ENCODE peak calls at places on chromosomes 11 and 22, in five cellular contexts. Z is activated CD4-positive, CD25-positive, alpha-beta regulatory T cell; H is heart right ventricle; W is activated CD4-positive, alpha-beta T cell treated with anti-CD3 and anti-CD28 coated beads, Interleukin-2, amount 50 U/mL, for 1 hour; B is NCI-H1417. V is an unnamed sample.

GRCh38 chr11:125902315-125902926 is 585 bp downstream of the PUS3 start:
- DNase-seq in H (no peak), Z (no peak), B (no peak), W (no peak), V (no peak)

GRCh38 chr11:66580803-66581202 is 12.1 kb downstream of the CCDC87 start:
- DNase-seq in Z (no peak), B (no peak), W (no peak), H (no peak), V (no peak)

GRCh38 chr11:116960916-116961315 is 123.5 kb upstream of the APOA1 start:
- DNase-seq in B (peak), H (no peak), Z (no peak), W (no peak), V (no peak)

GRCh38 chr11:108733479-108734116 is 68.7 kb downstream of the DDX10 start:
- DNase-seq in W (no peak), H (no peak), Z (no peak), B (no peak), V (peak)

GRCh38 chr11:125724125-125724524 is 22.0 kb upstream of the PATE1 start:
- DNase-seq in Z (no peak), B (peak), W (no peak), H (no peak), V (no peak)

GRCh38 chr22:26508148-26508547 is 4.1 kb downstream of the TFIP11 start:
- DNase-seq in B (no peak), W (no peak), Z (no peak), H (no peak), V (no peak)

GRCh38 chr11:58043379-58043778 is 12.6 kb downstream of the OR6Q1 start:
- DNase-seq in Z (no peak), H (no peak), W (no peak), B (no peak), V (no peak)

GRCh38 chr22:45763236-45763624 is 91.6 kb downstream of the ATXN10 start:
- DNase-seq in B (no peak), H (no peak), W (no peak), Z (no peak), V (no peak)

GRCh38 chr11:4060182-4060923 is 34.2 kb upstream of the RRM1 start:
- DNase-seq in Z (no peak), B (no peak), H (no peak), W (no peak), V (no peak)

GRCh38 chr11:84022221-84022620 is 736.1 kb upstream of the CCDC90B start:
- DNase-seq in H (no peak), Z (no peak), B (peak), W (no peak), V (no peak)

GRCh38 chr11:69000831-69001245 is 12.2 kb downstream of the MRGPRF start:
- DNase-seq in H (no peak), Z (no peak), B (no peak), W (no peak), V (no peak)

GRCh38 chr22:41848468-41848867 is 15.6 kb downstream of the SREBF2 start:
- DNase-seq in W (no peak), H (no peak), Z (no peak), B (no peak), V (no peak)

GRCh38 chr11:47688101-47688500 is 27.1 kb downstream of the AGBL2 start:
- DNase-seq in Z (no peak), H (no peak), W (no peak), B (no peak), V (no peak)

GRCh38 chr11:113951487-113951886 is 23.4 kb upstream of the HTR3A start:
- DNase-seq in B (no peak), W (no peak), H (no peak), Z (no peak), V (no peak)

GRCh38 chr11:116703421-116703820 is 69.4 kb downstream of the BUD13 start:
- DNase-seq in H (no peak), B (peak), W (no peak), Z (no peak), V (no peak)

GRCh38 chr22:28774378-28774777 is 1.9 kb downstream of the CCDC117 start:
- DNase-seq in H (no peak), W (no peak), B (no peak), Z (no peak), V (no peak)

GRCh38 chr22:44807915-44808690 is 55.7 kb downstream of the ARHGAP8 start:
- DNase-seq in Z (no peak), W (no peak), H (no peak), B (no peak), V (no peak)

GRCh38 chr11:29623144-29623722 is 393.6 kb downstream of the KCNA4 start:
- DNase-seq in W (no peak), H (no peak), B (no peak), Z (no peak), V (no peak)

GRCh38 chr11:8692417-8692816 is 9.8 kb downstream of the RPL27A start:
- DNase-seq in B (no peak), W (no peak), Z (no peak), H (no peak), V (no peak)

V was measured in activated T-helper 2 cell treated with anti-CD3 and anti-CD28 coated beads, Interferon-gamma antibody, Interleukin-2, Interleukin-4, amounts not matched to agents 10 μg/mL and 5 μg/mL and 100 μg/mL, durations not matched to agents 14 hours and 24 hours and 36 hours.